ENCODE peak calls at places on chromosomes 3 and 15, in six cellular contexts. X, M, U, T, F and J are unnamed samples.

GRCh38 chr3:194671511-194671899 is 486 bp downstream of the LSG1 start:
- DNase-seq in T (peak), F (no peak), M (no peak), X (no peak), U (no peak), J (no peak)

GRCh38 chr3:192879346-192880031 is 38.2 kb downstream of the MB21D2 start:
- DNase-seq in F (peak), U (no peak), T (peak), M (no peak), X (no peak), J (peak)

GRCh38 chr15:68420186-68420684 is 11.7 kb downstream of the ITGA11 start:
- DNase-seq in X (peak), U (no peak), F (no peak), T (no peak), M (no peak), J (no peak)

GRCh38 chr3:129602730-129603560 is 3.5 kb downstream of the PLXND1 start:
- DNase-seq in M (peak), F (peak), U (no peak), X (peak), T (peak), J (no peak)

GRCh38 chr3:45546636-45547201 is 47.8 kb upstream of the LIMD1 start:
- DNase-seq in F (no peak), M (peak), T (no peak), U (no peak), X (peak), J (no peak)

GRCh38 chr3:124557433-124558232 is 172.6 kb upstream of the UMPS start:
- DNase-seq in X (no peak), F (no peak), M (no peak), T (peak), U (no peak), J (no peak)

GRCh38 chr3:157531301-157531660 is 28.1 kb upstream of the VEPH1 start:
- DNase-seq in M (no peak), X (no peak), F (no peak), U (no peak), T (peak), J (no peak)

GRCh38 chr3:16993227-16993626 is 108.5 kb downstream of the PLCL2 start:
- DNase-seq in F (no peak), T (peak), M (no peak), X (no peak), U (no peak), J (no peak)

GRCh38 chr3:50525191-50525590 is 21.8 kb upstream of the CACNA2D2 start:
- DNase-seq in X (no peak), M (no peak), F (no peak), U (no peak), T (no peak), J (no peak)

GRCh38 chr15:62035256-62035908 is 24.9 kb downstream of the VPS13C start:
- DNase-seq in M (no peak), X (no peak), T (peak), U (no peak), F (no peak), J (no peak)

GRCh38 chr3:25572919-25573385 is 91.8 kb downstream of the TOP2B start:
- DNase-seq in F (no peak), U (no peak), X (no peak), M (no peak), T (peak), J (no peak)

GRCh38 chr3:195099976-195100755 is 170.8 kb downstream of the XXYLT1 start:
- DNase-seq in F (no peak), M (no peak), U (no peak), T (no peak), X (no peak), J (no peak)

GRCh38 chr15:79160211-79160610 is 69.6 kb upstream of the RASGRF1 start:
- DNase-seq in T (peak), F (peak), M (no peak), X (no peak), U (no peak), J (no peak)